ENCODE peak calls at places on chromosomes 12 and 14, in six cellular contexts. L is choroid plexus epithelial cell, Q is lung, C is heart left ventricle, A is testis, U is right lobe of liver. D is an unnamed sample.
A peak's percentile ranks its signal among the peaks of the same experiment; 100 is the strongest.

GRCh38 chr14:58098507-58098906 is 53.5 kb downstream of the ARMH4 start:
- DNase-seq in L (no peak), Q (no peak), C (peak; percentile 59), A (no peak), U (no peak), D (peak; percentile 64)

GRCh38 chr12:22256076-22256475 is 78.4 kb downstream of the ST8SIA1 start:
- DNase-seq in L (no peak), Q (no peak), C (no peak), A (no peak), U (no peak), D (no peak)

GRCh38 chr12:12890815-12891645 is at the start of gene GPRC5A:
- DNase-seq in L (peak; percentile 96), Q (peak; percentile 94), C (peak; percentile 68), A (peak; percentile 87), U (peak; percentile 66), D (peak; percentile 93)

GRCh38 chr12:46390304-46390703 is 17.7 kb upstream of the SLC38A2 start:
- DNase-seq in L (peak; percentile 13), Q (no peak), C (no peak), A (no peak), U (no peak), D (no peak)

GRCh38 chr12:105332925-105333324 is 2.4 kb downstream of the C12orf75 start:
- DNase-seq in L (no peak), Q (no peak), C (no peak), A (no peak), U (no peak), D (no peak)

GRCh38 chr12:2845280-2845679 is 10.4 kb upstream of the NRIP2 start:
- DNase-seq in L (peak; percentile 85), Q (no peak), C (peak; percentile 58), A (no peak), U (no peak), D (peak; percentile 70)

GRCh38 chr12:67482751-67483661 is 165.5 kb upstream of the DYRK2 start:
- DNase-seq in L (peak; percentile 74), Q (peak; percentile 38), C (peak; percentile 79), A (peak; percentile 62), U (no peak), D (no peak)

GRCh38 chr12:54215990-54216579 is 27.3 kb upstream of the SMUG1 start:
- DNase-seq in L (no peak), Q (no peak), C (no peak), A (no peak), U (peak; percentile 51), D (peak; percentile 67)

GRCh38 chr12:76945867-76946266 is 67.0 kb upstream of the CSRP2 start:
- DNase-seq in L (peak; percentile 9), Q (no peak), C (no peak), A (no peak), U (no peak), D (no peak)

GRCh38 chr14:53929871-53930685 is 26.5 kb downstream of the BMP4 start:
- DNase-seq in L (no peak), Q (no peak), C (no peak), A (no peak), U (no peak), D (peak; percentile 93)

GRCh38 chr12:103858953-103859601 is 18.0 kb upstream of the NT5DC3 start:
- DNase-seq in L (peak; percentile 98), Q (peak; percentile 59), C (peak; percentile 39), A (peak; percentile 36), U (no peak), D (peak; percentile 24)

GRCh38 chr12:129903956-129904769 is at the start of gene TMEM132D:
- DNase-seq in L (no peak), Q (no peak), C (no peak), A (peak; percentile 43), U (no peak), D (peak; percentile 94)

GRCh38 chr12:122661246-122661645 is 41.9 kb downstream of the HCAR2 start:
- DNase-seq in L (no peak), Q (no peak), C (no peak), A (no peak), U (no peak), D (no peak)

GRCh38 chr12:76781321-76781720 is 17.4 kb downstream of the ZDHHC17 start:
- DNase-seq in L (peak; percentile 31), Q (no peak), C (no peak), A (no peak), U (no peak), D (peak; percentile 69)

GRCh38 chr12:81963026-81963425 is 203.9 kb upstream of the PPFIA2 start:
- DNase-seq in L (no peak), Q (no peak), C (no peak), A (no peak), U (no peak), D (no peak)

GRCh38 chr12:53097207-53097563 is 282 bp upstream of the IGFBP6 start:
- DNase-seq in L (peak; percentile 10), Q (no peak), C (no peak), A (peak; percentile 40), U (no peak), D (no peak)

GRCh38 chr12:129312048-129312447 is 458.8 kb downstream of the GLT1D1 start:
- DNase-seq in L (peak; percentile 9), Q (no peak), C (no peak), A (no peak), U (no peak), D (no peak)

DNA sequence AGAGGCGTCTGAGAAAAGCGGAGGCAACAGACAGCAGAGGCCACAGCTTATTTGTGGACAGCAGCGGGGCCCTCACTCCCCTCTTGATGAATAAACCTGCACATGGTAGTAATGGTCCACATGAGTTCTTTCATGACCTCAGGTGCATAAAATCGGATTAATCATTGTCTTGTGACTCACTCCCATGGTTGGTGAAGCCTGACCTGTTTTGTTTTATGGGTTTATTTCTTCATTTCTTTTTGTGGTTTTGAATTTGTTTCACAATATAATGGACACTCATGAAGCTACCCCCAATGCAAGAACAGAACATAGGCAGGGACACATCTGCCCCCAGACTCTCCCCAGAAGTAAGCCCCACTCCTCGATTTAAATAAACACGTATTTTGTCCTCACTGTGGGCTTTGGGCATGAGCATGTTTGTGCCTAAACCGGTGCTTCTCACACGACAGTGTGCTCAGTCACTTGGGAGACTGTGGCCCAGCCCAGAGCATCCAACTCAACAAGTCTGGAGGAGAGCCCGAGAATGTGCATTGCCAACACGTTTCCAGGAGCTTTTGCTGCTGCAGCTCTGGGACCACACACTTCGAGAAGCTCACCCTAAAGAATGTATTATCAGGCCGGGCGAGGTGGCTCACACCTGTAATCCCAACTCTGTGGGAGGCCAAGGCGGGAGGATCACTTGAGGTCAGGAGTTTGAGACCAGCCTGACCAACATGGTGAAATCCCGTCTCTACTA is 116.1 kb downstream of the SCARB1 start:
- DNase-seq in L (peak; percentile 89), Q (no peak), C (no peak), A (no peak), U (no peak), D (peak; percentile 67)
- H3K4me3 ChIP-seq in L (no peak overlapping the region), Q (no peak overlapping the region), C (no peak overlapping the region), A (no peak overlapping the region), U (no peak overlapping the region), D (no peak overlapping the region)

GRCh38 chr12:91009319-91009950 is 4.7 kb upstream of the EPYC start:
- DNase-seq in L (peak; percentile 51), Q (no peak), C (no peak), A (no peak), U (no peak), D (no peak)

GRCh38 chr12:91001306-91001705 is 3.5 kb downstream of the EPYC start:
- DNase-seq in L (no peak), Q (no peak), C (no peak), A (no peak), U (no peak), D (no peak)

GRCh38 chr12:91007531-91008290 is 2.9 kb upstream of the EPYC start:
- DNase-seq in L (no peak), Q (no peak), C (no peak), A (no peak), U (no peak), D (no peak)

GRCh38 chr12:91003737-91004136 is 1.0 kb downstream of the EPYC start:
- DNase-seq in L (no peak), Q (no peak), C (no peak), A (no peak), U (no peak), D (no peak)

GRCh38 chr12:91004872-91005271 is at the start of gene EPYC:
- DNase-seq in L (no peak), Q (no peak), C (no peak), A (no peak), U (no peak), D (no peak)
- H3K4me3 ChIP-seq in L (no peak within 1 kb of the TSS), Q (no peak within 1 kb of the TSS), C (no peak within 1 kb of the TSS), A (no peak within 1 kb of the TSS), U (no peak within 1 kb of the TSS), D (no peak within 1 kb of the TSS)

DNA sequence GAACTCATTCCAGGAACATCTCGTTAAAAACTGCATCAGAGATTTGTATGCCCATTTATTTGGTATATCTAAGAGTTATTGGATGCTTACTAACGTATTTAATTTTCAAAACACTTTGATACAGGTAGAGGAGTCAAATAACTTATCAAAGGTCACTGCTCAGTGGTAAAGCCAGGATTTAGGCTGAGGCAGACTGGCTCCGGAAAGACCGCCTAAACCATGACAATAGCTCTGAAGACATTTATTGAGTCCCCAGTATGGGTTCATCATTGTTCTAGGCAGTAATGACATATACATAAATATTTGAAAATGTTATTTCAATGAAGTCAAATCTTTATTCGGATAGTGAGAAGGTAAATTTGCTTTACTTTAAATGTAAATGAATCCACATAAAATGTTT is 30.3 kb downstream of the WBP11 start:
- DNase-seq in L (no peak), Q (no peak), C (no peak), A (no peak), U (no peak), D (peak; percentile 51)
- H3K4me3 ChIP-seq in L (no peak overlapping the region), Q (no peak overlapping the region), C (no peak overlapping the region), A (no peak overlapping the region), U (no peak overlapping the region), D (peak overlapping the region; percentile 85)

DNA sequence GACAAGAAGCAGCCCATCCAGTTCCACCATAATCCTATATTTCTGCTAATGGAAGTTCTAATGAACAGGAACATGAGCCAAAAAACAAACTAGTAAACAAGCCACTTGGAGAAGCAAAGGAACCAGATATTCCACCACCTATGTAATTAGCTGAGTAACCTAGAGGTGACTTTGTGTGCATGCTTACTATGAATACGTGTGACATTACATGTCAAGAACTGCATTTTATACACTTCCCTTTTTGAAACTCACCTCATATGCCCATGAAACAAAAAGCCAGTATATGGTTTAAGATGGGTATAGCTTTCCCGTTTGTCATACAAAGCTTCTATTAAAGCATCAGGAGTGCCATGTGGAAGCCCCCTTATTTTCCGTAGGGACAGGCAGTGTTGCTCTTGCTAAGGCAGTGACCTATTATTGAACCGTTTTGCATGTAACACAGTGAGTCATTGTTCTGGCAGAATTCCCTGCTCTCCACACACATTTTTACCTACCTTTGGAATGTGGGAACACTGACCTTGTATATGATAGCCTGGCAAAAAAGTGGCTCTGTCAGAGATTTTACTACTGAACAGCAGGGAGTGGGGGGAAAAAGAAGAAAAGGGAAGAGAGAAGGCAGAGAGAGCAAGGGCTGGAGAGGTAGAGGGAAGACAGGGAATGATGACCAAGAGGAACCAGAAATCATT is 34.8 kb upstream of the FRMD6 start:
- DNase-seq in L (peak; percentile 87), Q (peak; percentile 37), C (no peak), A (no peak), U (no peak), D (no peak)
- H3K4me3 ChIP-seq in L (no peak overlapping the region), Q (no peak overlapping the region), C (no peak overlapping the region), A (no peak overlapping the region), U (no peak overlapping the region), D (no peak overlapping the region)

GRCh38 chr14:75254381-75254821 is 24.2 kb upstream of the FOS start:
- DNase-seq in L (no peak), Q (no peak), C (no peak), A (no peak), U (peak; percentile 87), D (no peak)
- H3K4me3 ChIP-seq in L (no peak overlapping the region), Q (no peak overlapping the region), C (no peak overlapping the region), A (no peak overlapping the region), U (no peak overlapping the region), D (no peak overlapping the region)

GRCh38 chr12:120598674-120599463 is 17.7 kb upstream of the POP5 start:
- DNase-seq in L (peak; percentile 56), Q (no peak), C (no peak), A (peak; percentile 26), U (no peak), D (peak; percentile 76)
- H3K4me3 ChIP-seq in L (no peak overlapping the region), Q (no peak overlapping the region), C (no peak overlapping the region), A (no peak overlapping the region), U (no peak overlapping the region), D (no peak overlapping the region)

D was measured in endodermal cell.